ENCODE peak calls at places on chromosomes 11 and 22, in seven cellular contexts. I is transverse colon; J is SJCRH30; R is CD4-positive, CD25-positive, alpha-beta regulatory T cell; K is naive thymus-derived CD4-positive, alpha-beta T cell; M is Caco-2; P is GM23248. B is an unnamed sample.

GRCh38 chr11:76835928-76836612 is 24.6 kb upstream of the ACER3 start:
- DNase-seq in I (peak; percentile 77), M (no peak), J (peak; percentile 51), K (no peak), R (no peak), P (peak; percentile 85), B (no peak)

GRCh38 chr11:47124675-47125074 is 52.0 kb downstream of the ARFGAP2 start:
- DNase-seq in I (no peak), J (no peak), M (no peak), R (no peak), P (no peak), K (no peak), B (no peak)

GRCh38 chr11:66595245-66595904 is 2.4 kb downstream of the CCS start:
- DNase-seq in J (peak; percentile 34), K (no peak), M (no peak), P (peak; percentile 58), R (no peak), I (peak; percentile 42), B (peak; percentile 48)

GRCh38 chr11:69253028-69253427 is 40.9 kb upstream of the MYEOV start:
- DNase-seq in K (no peak), R (no peak), M (no peak), P (peak; percentile 72), I (no peak), J (no peak), B (no peak)

GRCh38 chr11:63490551-63491239 is at the start of gene PLAAT5:
- DNase-seq in J (no peak), P (peak; percentile 25), I (peak; percentile 16), M (no peak), R (no peak), K (no peak), B (peak; percentile 83)

GRCh38 chr22:21457023-21457787 is 10.0 kb upstream of the TMEM191C start:
- DNase-seq in P (no peak), J (no peak), M (peak; percentile 63), I (no peak), K (no peak), R (no peak), B (peak; percentile 42)

GRCh38 chr11:7577226-7577882 is 63.6 kb downstream of the PPFIBP2 start:
- DNase-seq in M (no peak), K (no peak), J (peak; percentile 18), P (peak; percentile 55), I (peak; percentile 47), R (no peak), B (no peak)

GRCh38 chr11:6248248-6248647 is 9.4 kb downstream of the CNGA4 start:
- DNase-seq in P (peak; percentile 58), J (no peak), K (no peak), I (no peak), R (no peak), M (no peak), B (no peak)

GRCh38 chr22:23773247-23774113 is 831 bp downstream of the MMP11 start:
- DNase-seq in I (no peak), R (no peak), K (no peak), M (no peak), J (no peak), P (no peak), B (no peak)

GRCh38 chr11:75931124-75931523 is 116.1 kb downstream of the UVRAG start:
- DNase-seq in R (no peak), I (no peak), P (peak; percentile 69), J (no peak), M (no peak), K (no peak), B (no peak)

GRCh38 chr11:116984589-116984988 is 113.6 kb downstream of the SIK3 start:
- DNase-seq in M (no peak), K (no peak), R (no peak), J (no peak), I (no peak), P (peak; percentile 95), B (no peak)

GRCh38 chr11:125583496-125583895 is 9.2 kb upstream of the STT3A start:
- DNase-seq in M (no peak), R (no peak), P (no peak), J (no peak), K (no peak), I (no peak), B (no peak)

GRCh38 chr22:36180038-36180880 is 19.7 kb upstream of the APOL3 start:
- DNase-seq in J (peak; percentile 81), R (peak; percentile 71), K (peak; percentile 76), I (peak; percentile 87), M (peak; percentile 68), P (peak; percentile 81), B (peak; percentile 92)

GRCh38 chr11:77617892-77618291 is 19.7 kb downstream of the CLNS1A start:
- DNase-seq in P (peak; percentile 49), M (no peak), R (no peak), I (no peak), J (no peak), K (no peak), B (no peak)

GRCh38 chr22:46637711-46638600 is 17.8 kb downstream of the GRAMD4 start:
- DNase-seq in P (no peak), I (no peak), J (no peak), M (no peak), R (no peak), K (no peak), B (no peak)

GRCh38 chr22:46638601-46639431 is 18.6 kb downstream of the GRAMD4 start:
- DNase-seq in M (peak; percentile 64), P (peak; percentile 51), R (no peak), I (no peak), K (no peak), J (no peak), B (no peak)

GRCh38 chr22:46640293-46640692 is 20.1 kb downstream of the GRAMD4 start:
- DNase-seq in K (no peak), J (peak; percentile 75), M (no peak), I (no peak), P (no peak), R (no peak), B (no peak)

GRCh38 chr22:46639843-46640242 is 19.7 kb downstream of the GRAMD4 start:
- DNase-seq in K (no peak), P (no peak), I (no peak), M (no peak), J (peak; percentile 46), R (no peak), B (no peak)

GRCh38 chr22:46641829-46642266 is 21.7 kb downstream of the GRAMD4 start:
- DNase-seq in P (peak; percentile 12), K (no peak), I (no peak), M (no peak), R (no peak), J (no peak), B (no peak)
- H3K36me3 ChIP-seq in P (no peaks in the 10 kb centered on the region), K (no peaks in the 10 kb centered on the region), I (no peaks in the 10 kb centered on the region), M (no peaks in the 10 kb centered on the region), R (no peaks in the 10 kb centered on the region), J (no peaks in the 10 kb centered on the region), B (no peaks in the 10 kb centered on the region)

DNA sequence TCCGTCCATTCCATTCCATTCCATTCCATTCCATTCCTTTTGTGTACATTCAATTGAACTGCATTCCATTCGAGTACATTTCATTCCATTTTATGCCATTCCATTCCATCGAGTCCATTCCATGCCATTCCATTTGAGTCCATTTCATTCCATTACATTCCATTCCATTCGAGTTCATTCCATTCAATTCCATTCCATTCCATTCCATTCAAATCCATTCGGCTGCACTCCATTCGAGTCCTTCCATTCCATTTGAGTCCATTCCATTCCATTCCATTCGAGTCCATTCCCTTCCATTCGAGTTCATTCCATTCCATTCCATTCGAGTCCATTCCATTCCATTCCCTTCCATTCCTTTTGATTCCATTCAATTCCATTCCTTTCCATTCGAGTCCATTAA is 4800.6 kb upstream of the OR11H1 start:
- DNase-seq in R (no peak), K (no peak), P (no peak), J (no peak), M (no peak), I (no peak), B (no peak)
- H3K9me3 ChIP-seq in R (peaks cover 62% of the 10 kb centered on the region), K (peaks cover 62% of the 10 kb centered on the region), P (no peaks in the 10 kb centered on the region), J (no peaks in the 10 kb centered on the region), M (peaks cover 15% of the 10 kb centered on the region), I (peaks cover 11% of the 10 kb centered on the region), B (peaks cover 19% of the 10 kb centered on the region)

DNA sequence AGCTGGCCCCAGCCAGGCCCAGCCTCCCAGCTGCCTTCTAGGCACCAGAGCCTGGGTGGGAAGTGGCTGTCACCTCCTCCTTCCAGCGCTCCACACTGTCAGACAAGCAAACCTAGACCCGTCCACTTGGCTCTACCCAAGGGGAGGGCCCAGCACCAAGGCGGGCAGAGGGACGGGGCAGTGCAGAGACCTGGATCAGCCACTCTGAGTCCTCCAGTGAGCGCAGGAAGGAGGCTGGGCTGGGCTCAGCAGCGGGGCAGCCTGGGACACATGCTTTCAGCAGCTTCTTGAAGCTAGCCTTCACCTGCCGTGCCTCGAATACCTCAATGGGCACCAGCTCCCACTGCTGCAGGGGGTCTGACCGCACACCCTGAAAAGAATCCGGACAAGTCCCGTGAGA is 18.8 kb downstream of the SBF1 start:
- DNase-seq in K (no peak), I (no peak), J (no peak), P (no peak), R (no peak), M (no peak), B (no peak)
- H3K36me3 ChIP-seq in K (peaks cover 15% of the 10 kb centered on the region), I (peaks cover 47% of the 10 kb centered on the region), J (peaks cover 77% of the 10 kb centered on the region), P (peaks cover 3% of the 10 kb centered on the region), R (peaks cover 85% of the 10 kb centered on the region), M (peaks cover 3% of the 10 kb centered on the region), B (peaks cover 35% of the 10 kb centered on the region)

GRCh38 chr11:21195995-21196394 is 526.6 kb downstream of the NELL1 start:
- DNase-seq in R (no peak), J (no peak), I (no peak), K (no peak), P (no peak), M (no peak), B (no peak)
- H3K9me3 ChIP-seq in R (peaks cover 10% of the 10 kb centered on the region), J (peaks cover 7% of the 10 kb centered on the region), I (no peaks in the 10 kb centered on the region), K (no peaks in the 10 kb centered on the region), P (no peaks in the 10 kb centered on the region), M (no peaks in the 10 kb centered on the region), B (no peaks in the 10 kb centered on the region)